ENCODE peak calls at places on chromosomes 3 and 15, in eight cellular contexts. X is M059J; P is breast epithelium; J is Ammon's horn; L is nucleus accumbens; H is mammary epithelial cell; I is activated CD4-positive, alpha-beta memory T cell treated with anti-CD3 and anti-CD28 coated beads for 36 hours; A is T-helper 2 cell. S is an unnamed sample.

GRCh38 chr3:134086616-134087015 is 56.9 kb upstream of the SLCO2A1 start:
- DNase-seq in J (no peak), I (no peak), X (no peak), L (no peak), A (no peak), P (no peak), H (peak; percentile 28), S (no peak)

GRCh38 chr3:186519021-186519658 is 25.0 kb downstream of the CRYGS start:
- DNase-seq in J (no peak), H (no peak), A (no peak), I (peak; percentile 86), L (no peak), P (no peak), X (no peak), S (no peak)

GRCh38 chr3:64815691-64816225 is 128.0 kb upstream of the ADAMTS9 start:
- DNase-seq in H (no peak), I (no peak), P (no peak), A (no peak), L (no peak), J (no peak), X (no peak), S (no peak)

GRCh38 chr3:40267940-40268707 is 41.4 kb upstream of the EIF1B start:
- DNase-seq in A (no peak), L (no peak), J (no peak), X (no peak), P (no peak), H (no peak), I (no peak), S (no peak)

GRCh38 chr15:58329781-58330467 is 101.9 kb upstream of the LIPC start:
- DNase-seq in I (no peak), J (no peak), H (no peak), X (no peak), P (peak; percentile 56), L (no peak), A (no peak), S (no peak)

GRCh38 chr3:73235768-73236167 is 174.3 kb downstream of the EBLN2 start:
- DNase-seq in X (no peak), L (no peak), H (no peak), A (no peak), P (no peak), I (no peak), J (no peak), S (no peak)

GRCh38 chr3:120198305-120198878 is 86.6 kb downstream of the GPR156 start:
- DNase-seq in X (peak; percentile 70), H (peak; percentile 67), P (no peak), J (peak; percentile 19), A (no peak), I (no peak), L (no peak), S (no peak)

GRCh38 chr3:5822843-5823242 is 635.3 kb downstream of the EDEM1 start:
- DNase-seq in I (no peak), A (no peak), P (no peak), X (no peak), L (no peak), J (no peak), H (no peak), S (no peak)

GRCh38 chr15:65940618-65940909 is 71.3 kb downstream of the RAB11A start:
- DNase-seq in A (no peak), L (no peak), P (no peak), X (peak; percentile 63), H (peak; percentile 57), I (no peak), J (no peak), S (no peak)

GRCh38 chr15:82828064-82828463 is 18.6 kb downstream of the WHAMM start:
- DNase-seq in J (no peak), I (no peak), L (no peak), X (no peak), H (no peak), P (no peak), A (no peak), S (no peak)

GRCh38 chr3:179768080-179768479 is 115.2 kb downstream of the USP13 start:
- DNase-seq in I (no peak), H (peak; percentile 47), P (no peak), J (peak; percentile 58), A (no peak), L (peak; percentile 6), X (peak; percentile 68), S (no peak)

GRCh38 chr15:72774696-72775383 is 8.7 kb downstream of the ADPGK start:
- DNase-seq in P (no peak), X (no peak), H (no peak), A (no peak), J (no peak), L (no peak), I (no peak), S (no peak)

GRCh38 chr15:38554354-38554753 is 10.3 kb downstream of the RASGRP1 start:
- DNase-seq in A (no peak), P (no peak), X (no peak), I (peak; percentile 72), L (no peak), J (no peak), H (no peak), S (no peak)

GRCh38 chr15:92599394-92599970 is 56.1 kb downstream of the FAM174B start:
- DNase-seq in I (peak; percentile 18), X (peak; percentile 72), J (no peak), A (no peak), P (no peak), L (no peak), H (no peak), S (no peak)

GRCh38 chr15:68299436-68299835 is 21.9 kb downstream of the FEM1B start:
- DNase-seq in I (no peak), L (no peak), A (no peak), X (peak; percentile 33), J (no peak), P (peak; percentile 16), H (no peak), S (no peak)

GRCh38 chr15:45083223-45083622 is 30.7 kb downstream of the DUOX2 start:
- DNase-seq in L (no peak), H (peak; percentile 26), A (no peak), P (no peak), X (no peak), J (no peak), I (no peak), S (no peak)

GRCh38 chr3:145936986-145937385 is 224.0 kb downstream of the PLOD2 start:
- DNase-seq in A (no peak), I (no peak), L (no peak), H (peak; percentile 18), X (peak; percentile 10), P (no peak), J (no peak), S (no peak)

GRCh38 chr15:92650256-92650655 is 5.3 kb downstream of the FAM174B start:
- DNase-seq in L (no peak), A (no peak), J (no peak), X (peak; percentile 88), H (no peak), I (no peak), P (peak; percentile 20), S (peak; percentile 84)

GRCh38 chr15:100703032-100703578 is 100.7 kb downstream of the ASB7 start:
- DNase-seq in A (no peak), I (peak; percentile 78), P (peak; percentile 7), X (peak; percentile 89), H (peak; percentile 74), J (no peak), L (no peak), S (no peak)

GRCh38 chr3:147361671-147362420 is 44.5 kb downstream of the ZIC4 start:
- DNase-seq in P (no peak), J (no peak), A (no peak), X (peak; percentile 36), I (peak; percentile 62), L (no peak), H (peak; percentile 3), S (no peak)

GRCh38 chr15:63891079-63891762 is 57.5 kb upstream of the HERC1 start:
- DNase-seq in H (peak; percentile 60), P (peak; percentile 56), J (peak; percentile 86), X (peak; percentile 76), L (peak; percentile 68), I (peak; percentile 85), A (peak; percentile 52), S (peak; percentile 1)

GRCh38 chr15:93152951-93153350 is 63.9 kb upstream of the RGMA start:
- DNase-seq in X (no peak), J (peak; percentile 76), H (no peak), P (peak; percentile 86), I (no peak), A (no peak), L (peak; percentile 56), S (no peak)

GRCh38 chr15:48647963-48648362 is 2.5 kb upstream of the FBN1 start:
- DNase-seq in J (peak; percentile 63), L (peak; percentile 35), I (no peak), P (no peak), X (peak; percentile 49), H (no peak), A (no peak), S (no peak)

S was measured in NCI-H187.